ENCODE peak calls at places on chromosomes 6 and 20, in four cellular contexts. H, V, I and U are unnamed samples. For H3K4me1, the result is how much of the 10 kb centered on the place peaks cover.

GRCh38 chr6:157974341-157974894 is 7.2 kb upstream of the SYNJ2 start:
- DNase-seq in V (no peak), H (no peak), I (no peak), U (no peak)

GRCh38 chr20:38002422-38002821 is 30.8 kb downstream of the TTI1 start:
- DNase-seq in V (no peak), I (no peak), H (no peak), U (no peak)

GRCh38 chr6:23245559-23245958 is 676.2 kb downstream of the HDGFL1 start:
- DNase-seq in I (no peak), H (no peak), V (no peak), U (no peak)

GRCh38 chr6:3656076-3656475 is 95.4 kb downstream of the PXDC1 start:
- DNase-seq in V (no peak), H (no peak), I (no peak), U (no peak)

GRCh38 chr6:34922177-34922663 is 33.2 kb downstream of the ANKS1A start:
- DNase-seq in H (no peak), I (no peak), V (peak), U (no peak)

GRCh38 chr6:111788779-111789276 is 84.4 kb downstream of the FYN start:
- DNase-seq in V (peak), H (no peak), I (no peak), U (no peak)

GRCh38 chr6:41728954-41729353 is 6.5 kb downstream of the TFEB start:
- DNase-seq in I (no peak), H (no peak), V (no peak), U (no peak)

GRCh38 chr6:6856538-6857523 is 250.9 kb upstream of the RREB1 start:
- DNase-seq in I (no peak), V (no peak), H (peak), U (no peak)

GRCh38 chr20:48823960-48824497 is 3.8 kb downstream of the PREX1 start:
- DNase-seq in V (no peak), I (no peak), H (no peak), U (no peak)

GRCh38 chr20:63289311-63290135 is 3.5 kb upstream of the COL20A1 start:
- DNase-seq in V (no peak), H (no peak), I (no peak), U (no peak)

GRCh38 chr20:54680872-54681297 is 205.5 kb downstream of the DOK5 start:
- DNase-seq in V (peak), H (no peak), I (no peak), U (peak)

GRCh38 chr20:10774357-10774943 is 100.7 kb upstream of the JAG1 start:
- DNase-seq in H (no peak), V (no peak), I (no peak), U (no peak)

GRCh38 chr6:152471459-152472070 is 165.6 kb downstream of the SYNE1 start:
- DNase-seq in V (no peak), I (no peak), H (no peak), U (no peak)

GRCh38 chr6:13794184-13794583 is 20.2 kb downstream of the MCUR1 start:
- DNase-seq in H (no peak), V (no peak), I (no peak), U (no peak)

GRCh38 chr20:62040381-62040922 is 25.2 kb downstream of the TAF4 start:
- DNase-seq in I (no peak), V (no peak), H (no peak), U (no peak)

GRCh38 chr6:56891754-56892153 is 63.2 kb upstream of the BEND6 start:
- DNase-seq in I (no peak), H (no peak), V (no peak), U (no peak)

GRCh38 chr6:165055231-165055630 is 254.2 kb downstream of the C6orf118 start:
- DNase-seq in H (no peak), V (no peak), I (no peak), U (no peak)
- TF ChIP-seq CTCF in H (no peak), V (no peak), I (no peak), U (no peak)

GRCh38 chr6:116280161-116280959 is 630 bp upstream of the TSPYL1 start:
- DNase-seq in V (no peak), H (no peak), I (no peak), U (no peak)
- H3K4me1 ChIP-seq in V (under half), H (under half), I (under half), U (under half)

GRCh38 chr20:3812259-3812681 is 8.1 kb upstream of the AP5S1 start:
- DNase-seq in I (no peak), H (no peak), V (no peak), U (no peak)

GRCh38 chr20:3812975-3813599 is 7.3 kb upstream of the AP5S1 start:
- DNase-seq in V (no peak), H (no peak), I (no peak), U (no peak)

GRCh38 chr20:3813758-3814581 is 6.4 kb upstream of the AP5S1 start:
- DNase-seq in I (no peak), V (no peak), H (peak), U (no peak)

GRCh38 chr20:3808544-3808943 is 11.8 kb upstream of the AP5S1 start:
- DNase-seq in H (no peak), V (no peak), I (no peak), U (no peak)

DNA sequence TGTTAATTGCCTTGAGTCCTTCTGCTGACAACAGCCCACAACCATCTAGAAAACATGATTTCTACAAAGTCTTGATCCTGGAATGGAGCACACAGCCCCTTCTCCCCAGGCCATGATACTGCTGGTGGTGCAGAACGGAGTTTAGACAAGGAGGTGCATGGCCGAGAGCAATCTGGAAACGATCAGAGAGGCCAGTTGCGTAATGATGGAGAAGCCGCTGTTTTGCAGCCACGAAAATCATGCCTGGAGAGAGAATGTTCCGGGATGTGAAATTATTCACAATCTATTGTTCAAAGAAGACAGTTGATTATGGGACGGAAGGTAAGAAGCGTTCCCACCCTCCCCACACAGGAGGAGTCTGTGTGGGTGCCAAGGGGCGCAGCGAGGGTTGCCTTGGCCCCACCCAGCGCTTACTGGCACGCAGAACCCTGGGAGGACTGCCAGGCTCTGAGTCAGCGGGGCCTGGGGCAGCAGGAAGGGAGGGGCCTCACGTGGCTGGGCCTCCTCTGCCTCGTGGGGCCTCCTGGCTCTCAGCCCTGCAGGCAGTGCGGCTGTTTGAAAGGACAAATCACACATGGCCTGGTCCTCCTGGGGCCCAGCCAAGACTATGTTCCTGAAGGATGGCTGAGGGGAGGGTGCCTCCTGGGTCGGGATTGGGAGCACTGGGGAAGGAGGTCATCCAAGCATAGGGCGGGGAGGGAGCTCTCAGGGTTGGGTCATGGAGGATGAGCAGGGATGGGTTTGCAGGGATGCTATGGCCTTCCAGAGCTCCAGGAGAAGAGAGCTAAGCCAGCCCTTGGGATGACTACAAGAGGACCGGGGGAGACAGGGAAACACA is 8.7 kb upstream of the AP5S1 start:
- DNase-seq in V (peak), H (peak), I (peak), U (peak)
- TF ChIP-seq EP300 in V (peak), H (peak), I (peak), U (peak)

GRCh38 chr6:36459483-36459882 is 16.7 kb downstream of the KCTD20 start:
- DNase-seq in V (peak), H (no peak), I (no peak), U (no peak)

GRCh38 chr6:36463686-36464085 is 20.9 kb downstream of the KCTD20 start:
- DNase-seq in V (no peak), H (no peak), I (no peak), U (no peak)

GRCh38 chr6:36464233-36464632 is 21.4 kb downstream of the KCTD20 start:
- DNase-seq in H (no peak), I (no peak), V (no peak), U (no peak)

GRCh38 chr6:36461646-36462045 is 18.8 kb downstream of the KCTD20 start:
- DNase-seq in V (no peak), H (no peak), I (no peak), U (no peak)

GRCh38 chr6:36460916-36461315 is 18.1 kb downstream of the KCTD20 start:
- DNase-seq in V (no peak), H (no peak), I (no peak), U (no peak)
- TF ChIP-seq CTCF in V (no peak), H (no peak), I (no peak), U (no peak)

GRCh38 chr6:77461796-77462195 is 1.5 kb downstream of the HTR1B start:
- DNase-seq in I (no peak), V (no peak), H (no peak), U (no peak)
- H3K4me1 ChIP-seq in I (under half), V (under half), H (under half), U (under half)

GRCh38 chr6:148445116-148445515 is 102.5 kb downstream of the SASH1 start:
- DNase-seq in I (no peak), H (no peak), V (no peak), U (no peak)
- TF ChIP-seq EP300 in I (no peak), H (no peak), V (no peak), U (no peak)